ENCODE peak calls at places on chromosomes 16 and 17, in eight cellular contexts. One of them, this sample, is unnamed.

GRCh38 chr16:80198995-80199299 is 341.8 kb upstream of the DYNLRB2 start:
- DNase-seq in mesendoderm: no peak
- DNase-seq in MM.1S: no peak
- DNase-seq in fibroblast of lung: peak
- DNase-seq in SK-N-SH: no peak
- DNase-seq in neuronal stem cell: no peak
- DNase-seq in keratinocyte: no peak
- DNase-seq in IMR-90: peak
- DNase-seq in this sample: no peak

GRCh38 chr16:55667753-55668152 is 12.0 kb downstream of the SLC6A2 start:
- DNase-seq in mesendoderm: no peak
- DNase-seq in MM.1S: no peak
- DNase-seq in fibroblast of lung: no peak
- DNase-seq in SK-N-SH: no peak
- DNase-seq in neuronal stem cell: no peak
- DNase-seq in keratinocyte: no peak
- DNase-seq in IMR-90: no peak
- DNase-seq in this sample: no peak

GRCh38 chr17:81527591-81528383 is at the start of gene FSCN2:
- DNase-seq in mesendoderm: no peak
- DNase-seq in MM.1S: no peak
- DNase-seq in fibroblast of lung: no peak
- DNase-seq in SK-N-SH: no peak
- DNase-seq in neuronal stem cell: no peak
- DNase-seq in keratinocyte: no peak
- DNase-seq in IMR-90: no peak
- DNase-seq in this sample: peak

GRCh38 chr17:5715478-5715877 is 131.2 kb upstream of the NLRP1 start:
- DNase-seq in mesendoderm: no peak
- DNase-seq in MM.1S: no peak
- DNase-seq in fibroblast of lung: no peak
- DNase-seq in SK-N-SH: no peak
- DNase-seq in neuronal stem cell: no peak
- DNase-seq in keratinocyte: no peak
- DNase-seq in IMR-90: no peak
- DNase-seq in this sample: no peak

GRCh38 chr16:79874391-79874790 is 273.9 kb upstream of the MAF start:
- DNase-seq in mesendoderm: no peak
- DNase-seq in MM.1S: no peak
- DNase-seq in fibroblast of lung: peak
- DNase-seq in SK-N-SH: no peak
- DNase-seq in neuronal stem cell: no peak
- DNase-seq in keratinocyte: peak
- DNase-seq in IMR-90: no peak
- DNase-seq in this sample: no peak

GRCh38 chr16:30722443-30722842 is 23.5 kb downstream of the SRCAP start:
- DNase-seq in mesendoderm: no peak
- DNase-seq in MM.1S: no peak
- DNase-seq in fibroblast of lung: no peak
- DNase-seq in SK-N-SH: peak
- DNase-seq in neuronal stem cell: no peak
- DNase-seq in keratinocyte: no peak
- DNase-seq in IMR-90: no peak
- DNase-seq in this sample: no peak

GRCh38 chr17:74853048-74853397 is 6.7 kb downstream of the GRIN2C start:
- DNase-seq in mesendoderm: no peak
- DNase-seq in MM.1S: no peak
- DNase-seq in fibroblast of lung: no peak
- DNase-seq in SK-N-SH: no peak
- DNase-seq in neuronal stem cell: no peak
- DNase-seq in keratinocyte: no peak
- DNase-seq in IMR-90: no peak
- DNase-seq in this sample: no peak

GRCh38 chr17:82300707-82301270 is 16.6 kb downstream of the CD7 start:
- DNase-seq in mesendoderm: peak
- DNase-seq in MM.1S: peak
- DNase-seq in fibroblast of lung: peak
- DNase-seq in SK-N-SH: peak
- DNase-seq in neuronal stem cell: no peak
- DNase-seq in keratinocyte: no peak
- DNase-seq in IMR-90: peak
- DNase-seq in this sample: peak

GRCh38 chr16:47388705-47389104 is 72.2 kb downstream of the ITFG1 start:
- DNase-seq in mesendoderm: no peak
- DNase-seq in MM.1S: no peak
- DNase-seq in fibroblast of lung: no peak
- DNase-seq in SK-N-SH: no peak
- DNase-seq in neuronal stem cell: no peak
- DNase-seq in keratinocyte: no peak
- DNase-seq in IMR-90: no peak
- DNase-seq in this sample: no peak

GRCh38 chr16:12272264-12272663 is 295.7 kb downstream of the SNX29 start:
- DNase-seq in mesendoderm: no peak
- DNase-seq in MM.1S: no peak
- DNase-seq in fibroblast of lung: no peak
- DNase-seq in SK-N-SH: no peak
- DNase-seq in neuronal stem cell: no peak
- DNase-seq in keratinocyte: no peak
- DNase-seq in IMR-90: no peak
- DNase-seq in this sample: no peak

GRCh38 chr17:77124192-77124908 is 16.4 kb upstream of the SEC14L1 start:
- DNase-seq in mesendoderm: no peak
- DNase-seq in MM.1S: no peak
- DNase-seq in fibroblast of lung: no peak
- DNase-seq in SK-N-SH: no peak
- DNase-seq in neuronal stem cell: no peak
- DNase-seq in keratinocyte: no peak
- DNase-seq in IMR-90: peak
- DNase-seq in this sample: peak

GRCh38 chr17:606501-607243 is 108.0 kb downstream of the VPS53 start:
- DNase-seq in mesendoderm: no peak
- DNase-seq in MM.1S: no peak
- DNase-seq in fibroblast of lung: peak
- DNase-seq in SK-N-SH: no peak
- DNase-seq in neuronal stem cell: no peak
- DNase-seq in keratinocyte: no peak
- DNase-seq in IMR-90: peak
- DNase-seq in this sample: no peak

GRCh38 chr17:71024172-71024571 is 854.8 kb downstream of the KCNJ2 start:
- DNase-seq in mesendoderm: no peak
- DNase-seq in MM.1S: no peak
- DNase-seq in fibroblast of lung: peak
- DNase-seq in SK-N-SH: no peak
- DNase-seq in neuronal stem cell: no peak
- DNase-seq in keratinocyte: no peak
- DNase-seq in IMR-90: peak
- DNase-seq in this sample: no peak

GRCh38 chr17:74604200-74604599 is 12.1 kb upstream of the CD300LD start:
- DNase-seq in mesendoderm: no peak
- DNase-seq in MM.1S: no peak
- DNase-seq in fibroblast of lung: no peak
- DNase-seq in SK-N-SH: no peak
- DNase-seq in neuronal stem cell: no peak
- DNase-seq in keratinocyte: no peak
- DNase-seq in IMR-90: no peak
- DNase-seq in this sample: no peak

GRCh38 chr16:30941600-30942420 is 7.1 kb upstream of the ORAI3 start:
- DNase-seq in mesendoderm: peak
- DNase-seq in MM.1S: peak
- DNase-seq in fibroblast of lung: peak
- DNase-seq in SK-N-SH: peak
- DNase-seq in neuronal stem cell: peak
- DNase-seq in keratinocyte: no peak
- DNase-seq in IMR-90: peak
- DNase-seq in this sample: peak

GRCh38 chr17:78391843-78392242 is 13.4 kb downstream of the PGS1 start:
- DNase-seq in mesendoderm: no peak
- DNase-seq in MM.1S: no peak
- DNase-seq in fibroblast of lung: peak
- DNase-seq in SK-N-SH: no peak
- DNase-seq in neuronal stem cell: no peak
- DNase-seq in keratinocyte: no peak
- DNase-seq in IMR-90: peak
- DNase-seq in this sample: peak

GRCh38 chr17:15412606-15413005 is 54.8 kb downstream of the CDRT4 start:
- DNase-seq in mesendoderm: no peak
- DNase-seq in MM.1S: no peak
- DNase-seq in fibroblast of lung: no peak
- DNase-seq in SK-N-SH: no peak
- DNase-seq in neuronal stem cell: no peak
- DNase-seq in keratinocyte: no peak
- DNase-seq in IMR-90: no peak
- DNase-seq in this sample: no peak

GRCh38 chr16:1493746-1494094 is 560 bp downstream of the TELO2 start:
- DNase-seq in mesendoderm: peak
- DNase-seq in MM.1S: peak
- DNase-seq in fibroblast of lung: no peak
- DNase-seq in SK-N-SH: no peak
- DNase-seq in neuronal stem cell: no peak
- DNase-seq in keratinocyte: no peak
- DNase-seq in IMR-90: no peak
- DNase-seq in this sample: no peak

GRCh38 chr16:1821861-1822611 is 4.6 kb downstream of the HAGH start:
- DNase-seq in mesendoderm: no peak
- DNase-seq in MM.1S: no peak
- DNase-seq in fibroblast of lung: no peak
- DNase-seq in SK-N-SH: no peak
- DNase-seq in neuronal stem cell: no peak
- DNase-seq in keratinocyte: no peak
- DNase-seq in IMR-90: no peak
- DNase-seq in this sample: peak

GRCh38 chr17:2283302-2283701 is 20.3 kb downstream of the SMG6 start:
- DNase-seq in mesendoderm: no peak
- DNase-seq in MM.1S: no peak
- DNase-seq in fibroblast of lung: no peak
- DNase-seq in SK-N-SH: no peak
- DNase-seq in neuronal stem cell: no peak
- DNase-seq in keratinocyte: no peak
- DNase-seq in IMR-90: peak
- DNase-seq in this sample: no peak
- H3K4me2 ChIP-seq in mesendoderm: no peak
- H3K4me2 ChIP-seq in MM.1S: no peak
- H3K4me2 ChIP-seq in fibroblast of lung: no peak
- H3K4me2 ChIP-seq in SK-N-SH: no peak
- H3K4me2 ChIP-seq in neuronal stem cell: no peak
- H3K4me2 ChIP-seq in keratinocyte: no peak
- H3K4me2 ChIP-seq in IMR-90: no peak
- H3K4me2 ChIP-seq in this sample: no peak

GRCh38 chr17:57337390-57337789 is 81.1 kb downstream of the MSI2 start:
- DNase-seq in mesendoderm: no peak
- DNase-seq in MM.1S: no peak
- DNase-seq in fibroblast of lung: no peak
- DNase-seq in SK-N-SH: no peak
- DNase-seq in neuronal stem cell: no peak
- DNase-seq in keratinocyte: no peak
- DNase-seq in IMR-90: no peak
- DNase-seq in this sample: no peak
- H3K27ac ChIP-seq in mesendoderm: no peak
- H3K27ac ChIP-seq in MM.1S: no peak
- H3K27ac ChIP-seq in fibroblast of lung: no peak
- H3K27ac ChIP-seq in SK-N-SH: no peak
- H3K27ac ChIP-seq in neuronal stem cell: no peak
- H3K27ac ChIP-seq in keratinocyte: no peak
- H3K27ac ChIP-seq in IMR-90: no peak
- H3K27ac ChIP-seq in this sample: no peak

DNA sequence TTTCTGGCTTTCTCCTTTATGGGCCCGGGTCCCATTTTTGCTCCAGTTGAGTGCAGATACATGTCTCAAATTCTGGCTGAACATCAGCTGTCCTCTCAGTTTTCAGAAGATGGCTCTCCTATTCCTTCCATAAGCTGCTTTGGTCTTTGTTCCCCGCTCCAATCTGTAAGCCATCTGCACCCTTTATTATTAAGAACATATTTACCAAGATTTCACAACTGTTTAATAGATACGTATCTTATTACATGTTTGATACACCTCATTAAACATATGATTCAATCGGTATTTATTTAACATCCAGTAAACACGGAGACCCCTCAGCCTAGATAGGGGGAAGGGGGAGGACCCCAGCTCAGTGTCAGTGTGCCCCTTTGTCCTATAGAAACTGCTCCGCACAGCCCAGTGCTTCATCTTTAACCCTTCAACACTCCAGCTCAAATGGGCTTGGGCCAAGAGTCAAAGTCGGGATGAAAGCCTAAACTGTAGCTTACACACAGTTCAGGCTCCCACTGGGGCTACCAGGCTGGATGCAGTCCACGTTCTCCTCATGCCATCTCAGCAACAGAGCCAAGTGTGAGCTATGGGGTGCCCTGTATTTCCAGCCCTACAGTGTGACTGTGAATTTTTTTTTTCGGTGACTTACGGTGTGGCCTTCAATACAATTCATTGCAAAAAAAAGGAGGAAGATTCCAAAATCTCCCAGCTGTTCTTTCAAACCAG is 166.0 kb upstream of the ZFHX3 start:
- DNase-seq in mesendoderm: no peak
- DNase-seq in MM.1S: no peak
- DNase-seq in fibroblast of lung: peak
- DNase-seq in SK-N-SH: no peak
- DNase-seq in neuronal stem cell: no peak
- DNase-seq in keratinocyte: no peak
- DNase-seq in IMR-90: peak
- DNase-seq in this sample: peak
- H3K4me2 ChIP-seq in mesendoderm: no peak
- H3K4me2 ChIP-seq in MM.1S: no peak
- H3K4me2 ChIP-seq in fibroblast of lung: peak
- H3K4me2 ChIP-seq in SK-N-SH: peak
- H3K4me2 ChIP-seq in neuronal stem cell: no peak
- H3K4me2 ChIP-seq in keratinocyte: no peak
- H3K4me2 ChIP-seq in IMR-90: peak
- H3K4me2 ChIP-seq in this sample: no peak

GRCh38 chr17:72393553-72393952 is 272.7 kb downstream of the SOX9 start:
- DNase-seq in mesendoderm: no peak
- DNase-seq in MM.1S: no peak
- DNase-seq in fibroblast of lung: peak
- DNase-seq in SK-N-SH: no peak
- DNase-seq in neuronal stem cell: no peak
- DNase-seq in keratinocyte: no peak
- DNase-seq in IMR-90: peak
- DNase-seq in this sample: peak

GRCh38 chr17:72387969-72388368 is 267.1 kb downstream of the SOX9 start:
- DNase-seq in mesendoderm: no peak
- DNase-seq in MM.1S: no peak
- DNase-seq in fibroblast of lung: no peak
- DNase-seq in SK-N-SH: no peak
- DNase-seq in neuronal stem cell: no peak
- DNase-seq in keratinocyte: no peak
- DNase-seq in IMR-90: peak
- DNase-seq in this sample: peak

GRCh38 chr17:72392056-72393010 is 271.5 kb downstream of the SOX9 start:
- DNase-seq in mesendoderm: no peak
- DNase-seq in MM.1S: peak
- DNase-seq in fibroblast of lung: peak
- DNase-seq in SK-N-SH: no peak
- DNase-seq in neuronal stem cell: no peak
- DNase-seq in keratinocyte: no peak
- DNase-seq in IMR-90: peak
- DNase-seq in this sample: peak

GRCh38 chr17:72388765-72389473 is 268.1 kb downstream of the SOX9 start:
- DNase-seq in mesendoderm: no peak
- DNase-seq in MM.1S: peak
- DNase-seq in fibroblast of lung: peak
- DNase-seq in SK-N-SH: no peak
- DNase-seq in neuronal stem cell: no peak
- DNase-seq in keratinocyte: no peak
- DNase-seq in IMR-90: no peak
- DNase-seq in this sample: peak

GRCh38 chr17:72390675-72391501 is 270.1 kb downstream of the SOX9 start:
- DNase-seq in mesendoderm: peak
- DNase-seq in MM.1S: no peak
- DNase-seq in fibroblast of lung: no peak
- DNase-seq in SK-N-SH: no peak
- DNase-seq in neuronal stem cell: no peak
- DNase-seq in keratinocyte: no peak
- DNase-seq in IMR-90: peak
- DNase-seq in this sample: peak
- H3K27ac ChIP-seq in mesendoderm: no peak
- H3K27ac ChIP-seq in MM.1S: no peak
- H3K27ac ChIP-seq in fibroblast of lung: peak
- H3K27ac ChIP-seq in SK-N-SH: peak
- H3K27ac ChIP-seq in neuronal stem cell: no peak
- H3K27ac ChIP-seq in keratinocyte: peak
- H3K27ac ChIP-seq in IMR-90: no peak
- H3K27ac ChIP-seq in this sample: peak

This sample was measured in PC-3.